ENCODE peak calls at places on chromosomes 12 and 14, in six cellular contexts. U is EL, A is Kasumi-1, N is thoracic aorta, T is mucosa of descending colon, J is hippocampal formation. G is an unnamed sample.

GRCh38 chr14:67514650-67515385 is 18.3 kb upstream of the PLEKHH1 start:
- DNase-seq in U (peak; percentile 66), A (peak; percentile 15), N (no peak), T (peak; percentile 57), J (no peak), G (peak; percentile 79)

GRCh38 chr14:99626041-99626648 is 18.8 kb upstream of the HHIPL1 start:
- DNase-seq in U (no peak), A (no peak), N (no peak), T (no peak), J (no peak), G (no peak)

GRCh38 chr12:3962661-3963483 is 89.7 kb upstream of the PARP11 start:
- DNase-seq in U (no peak), A (peak; percentile 28), N (no peak), T (peak; percentile 7), J (no peak), G (no peak)

GRCh38 chr14:54593860-54594259 is 26.9 kb downstream of the SAMD4A start:
- DNase-seq in U (peak; percentile 47), A (no peak), N (no peak), T (no peak), J (no peak), G (no peak)

GRCh38 chr12:111418594-111418880 is 12.8 kb downstream of the SH2B3 start:
- DNase-seq in U (no peak), A (no peak), N (no peak), T (no peak), J (no peak), G (no peak)

GRCh38 chr12:107778383-107779015 is 4.0 kb downstream of the ASCL4 start:
- DNase-seq in U (no peak), A (no peak), N (no peak), T (peak; percentile 41), J (no peak), G (no peak)

GRCh38 chr14:103552011-103552797 is 10.3 kb downstream of the BAG5 start:
- DNase-seq in U (peak; percentile 64), A (no peak), N (no peak), T (no peak), J (no peak), G (no peak)

GRCh38 chr14:56268653-56269052 is 150.4 kb downstream of the PELI2 start:
- DNase-seq in U (peak; percentile 41), A (no peak), N (no peak), T (no peak), J (no peak), G (no peak)

GRCh38 chr14:88255196-88255595 is 67.9 kb downstream of the KCNK10 start:
- DNase-seq in U (no peak), A (no peak), N (no peak), T (no peak), J (no peak), G (no peak)

GRCh38 chr12:99959549-99960170 is 25.1 kb downstream of the ANKS1B start:
- DNase-seq in U (no peak), A (no peak), N (no peak), T (no peak), J (no peak), G (no peak)

GRCh38 chr14:95290769-95291440 is 28.8 kb downstream of the CLMN start:
- DNase-seq in U (no peak), A (no peak), N (no peak), T (peak; percentile 83), J (no peak), G (no peak)

GRCh38 chr12:76199808-76200207 is 115.3 kb upstream of the NAP1L1 start:
- DNase-seq in U (peak; percentile 80), A (no peak), N (no peak), T (no peak), J (no peak), G (no peak)

GRCh38 chr14:31949709-31950108 is 127.4 kb upstream of the ARHGAP5 start:
- DNase-seq in U (peak; percentile 36), A (no peak), N (no peak), T (no peak), J (no peak), G (no peak)

GRCh38 chr14:76346391-76347160 is 29.4 kb upstream of the ESRRB start:
- DNase-seq in U (peak; percentile 8), A (no peak), N (no peak), T (no peak), J (no peak), G (no peak)

GRCh38 chr12:127107744-127108143 is 1159.2 kb upstream of the TMEM132C start:
- DNase-seq in U (peak; percentile 17), A (no peak), N (no peak), T (no peak), J (no peak), G (no peak)

GRCh38 chr12:118307069-118307954 is 65.4 kb downstream of the TAOK3 start:
- DNase-seq in U (peak; percentile 91), A (peak; percentile 47), N (no peak), T (no peak), J (no peak), G (no peak)

GRCh38 chr12:46981627-46982026 is 97.8 kb upstream of the PCED1B start:
- DNase-seq in U (no peak), A (no peak), N (no peak), T (no peak), J (no peak), G (no peak)

GRCh38 chr14:65103150-65103760 is 938 bp upstream of the MAX start:
- DNase-seq in U (peak; percentile 32), A (peak; percentile 67), N (no peak), T (peak; percentile 44), J (no peak), G (no peak)

GRCh38 chr14:104373855-104374717 is 205.5 kb upstream of the C14orf180 start:
- DNase-seq in U (no peak), A (no peak), N (no peak), T (no peak), J (no peak), G (no peak)

GRCh38 chr12:46963977-46964376 is 115.4 kb upstream of the PCED1B start:
- DNase-seq in U (peak; percentile 66), A (no peak), N (no peak), T (no peak), J (no peak), G (no peak)

GRCh38 chr14:31479026-31479425 is 8.8 kb downstream of the GPR33 start:
- DNase-seq in U (no peak), A (no peak), N (no peak), T (no peak), J (peak; percentile 76), G (peak; percentile 22)

GRCh38 chr12:44618960-44619359 is 257.2 kb downstream of the NELL2 start:
- DNase-seq in U (no peak), A (no peak), N (no peak), T (no peak), J (no peak), G (no peak)

GRCh38 chr14:72024043-72024407 is 91.8 kb downstream of the RGS6 start:
- DNase-seq in U (peak; percentile 34), A (peak; percentile 63), N (no peak), T (peak; percentile 27), J (no peak), G (no peak)

GRCh38 chr12:68972570-68972969 is 39.6 kb upstream of the CPM start:
- DNase-seq in U (no peak), A (no peak), N (no peak), T (no peak), J (no peak), G (no peak)

GRCh38 chr14:69592923-69593677 is 18.3 kb upstream of the SUSD6 start:
- DNase-seq in U (no peak), A (no peak), N (no peak), T (no peak), J (no peak), G (no peak)

GRCh38 chr14:101781240-101782061 is 19.9 kb downstream of the PPP2R5C start:
- DNase-seq in U (peak; percentile 30), A (no peak), N (no peak), T (no peak), J (no peak), G (peak; percentile 53)

GRCh38 chr12:84658877-84659276 is 253.7 kb downstream of the SLC6A15 start:
- DNase-seq in U (no peak), A (no peak), N (no peak), T (no peak), J (no peak), G (no peak)

GRCh38 chr12:78725951-78726550 is 138.5 kb upstream of the SYT1 start:
- DNase-seq in U (no peak), A (no peak), N (no peak), T (peak; percentile 49), J (no peak), G (no peak)

GRCh38 chr14:91249841-91250616 is 5.5 kb upstream of the GPR68 start:
- DNase-seq in U (peak; percentile 59), A (peak; percentile 69), N (no peak), T (no peak), J (no peak), G (no peak)

GRCh38 chr12:122072031-122072970 is 6.3 kb upstream of the MLXIP start:
- DNase-seq in U (peak; percentile 95), A (no peak), N (peak; percentile 72), T (peak; percentile 50), J (no peak), G (no peak)

GRCh38 chr14:90732142-90732541 is 84.1 kb downstream of the TTC7B start:
- DNase-seq in U (no peak), A (peak; percentile 85), N (no peak), T (no peak), J (no peak), G (no peak)

G was measured in frontal cortex.